ENCODE peak calls at places on chromosomes 7 and 10, in four cellular contexts. One of them, this sample, is unnamed.

GRCh38 chr10:12631216-12631615 is 281.9 kb downstream of the CAMK1D start:
- DNase-seq in upper lobe of right lung: no peak
- DNase-seq in tibial artery: no peak
- DNase-seq in H1: no peak
- DNase-seq in this sample: no peak

GRCh38 chr7:80150621-80151273 is 16.1 kb downstream of the GNAI1 start:
- DNase-seq in upper lobe of right lung: no peak
- DNase-seq in tibial artery: no peak
- DNase-seq in H1: no peak
- DNase-seq in this sample: no peak

GRCh38 chr10:70302292-70302691 is 18.5 kb upstream of the NPFFR1 start:
- DNase-seq in upper lobe of right lung: no peak
- DNase-seq in tibial artery: no peak
- DNase-seq in H1: no peak
- DNase-seq in this sample: no peak

GRCh38 chr7:38375453-38375852 is 102.0 kb upstream of the TARP start:
- DNase-seq in upper lobe of right lung: no peak
- DNase-seq in tibial artery: no peak
- DNase-seq in H1: no peak
- DNase-seq in this sample: no peak

GRCh38 chr7:17948503-17949238 is 8.4 kb upstream of the SNX13 start:
- DNase-seq in upper lobe of right lung: no peak
- DNase-seq in tibial artery: no peak
- DNase-seq in H1: no peak
- DNase-seq in this sample: no peak

GRCh38 chr10:99459217-99459616 is 28.8 kb upstream of the GOT1 start:
- DNase-seq in upper lobe of right lung: no peak
- DNase-seq in tibial artery: no peak
- DNase-seq in H1: no peak
- DNase-seq in this sample: no peak

GRCh38 chr10:96608815-96609214 is 22.0 kb upstream of the TM9SF3 start:
- DNase-seq in upper lobe of right lung: no peak
- DNase-seq in tibial artery: no peak
- DNase-seq in H1: no peak
- DNase-seq in this sample: no peak

GRCh38 chr10:51743146-51743545 is 43.8 kb upstream of the CSTF2T start:
- DNase-seq in upper lobe of right lung: no peak
- DNase-seq in tibial artery: no peak
- DNase-seq in H1: no peak
- DNase-seq in this sample: no peak

GRCh38 chr7:140049339-140050024 is 13.3 kb downstream of the PARP12 start:
- DNase-seq in upper lobe of right lung: no peak
- DNase-seq in tibial artery: no peak
- DNase-seq in H1: peak; percentile 33
- DNase-seq in this sample: no peak

GRCh38 chr10:46092523-46093195 is 46.6 kb upstream of the MSMB start:
- DNase-seq in upper lobe of right lung: no peak
- DNase-seq in tibial artery: no peak
- DNase-seq in H1: no peak
- DNase-seq in this sample: no peak

GRCh38 chr7:116571037-116571436 is 46.2 kb downstream of the CAV1 start:
- DNase-seq in upper lobe of right lung: no peak
- DNase-seq in tibial artery: no peak
- DNase-seq in H1: no peak
- DNase-seq in this sample: no peak
- TF ChIP-seq CTCF in upper lobe of right lung: no peak
- TF ChIP-seq CTCF in tibial artery: no peak
- TF ChIP-seq CTCF in H1: no peak
- TF ChIP-seq CTCF in this sample: no peak

GRCh38 chr10:116888380-116889055 is 39.2 kb downstream of the ENO4 start:
- DNase-seq in upper lobe of right lung: no peak
- DNase-seq in tibial artery: peak; percentile 82
- DNase-seq in H1: no peak
- DNase-seq in this sample: no peak

GRCh38 chr10:116891208-116891607 is 41.9 kb downstream of the ENO4 start:
- DNase-seq in upper lobe of right lung: no peak
- DNase-seq in tibial artery: no peak
- DNase-seq in H1: no peak
- DNase-seq in this sample: no peak

GRCh38 chr10:116892873-116893685 is 43.8 kb downstream of the ENO4 start:
- DNase-seq in upper lobe of right lung: no peak
- DNase-seq in tibial artery: no peak
- DNase-seq in H1: no peak
- DNase-seq in this sample: no peak

GRCh38 chr10:116889066-116889465 is 39.8 kb downstream of the ENO4 start:
- DNase-seq in upper lobe of right lung: no peak
- DNase-seq in tibial artery: no peak
- DNase-seq in H1: no peak
- DNase-seq in this sample: no peak

DNA sequence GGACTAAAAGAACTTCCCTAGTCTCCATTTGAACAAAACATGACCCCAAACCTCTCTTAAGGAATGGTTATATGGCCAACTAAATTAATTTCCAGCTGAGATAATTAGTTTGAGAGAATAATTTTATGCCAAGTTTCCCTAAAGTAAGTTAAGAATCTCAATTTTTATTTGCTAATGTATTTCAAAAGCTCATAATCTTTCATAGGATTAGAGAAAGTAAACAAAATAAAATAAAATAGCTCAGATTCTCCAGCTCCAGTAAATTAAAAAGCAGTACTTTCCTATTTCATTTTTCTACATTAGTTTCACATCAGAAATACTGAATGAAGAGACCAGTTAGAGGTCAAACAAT is 44.4 kb downstream of the ENO4 start:
- DNase-seq in upper lobe of right lung: no peak
- DNase-seq in tibial artery: no peak
- DNase-seq in H1: no peak
- DNase-seq in this sample: no peak
- H3K4me1 ChIP-seq in upper lobe of right lung: no peaks in the 10 kb centered on the region
- H3K4me1 ChIP-seq in tibial artery: peaks cover 11% of the 10 kb centered on the region
- H3K4me1 ChIP-seq in H1: peaks cover 2% of the 10 kb centered on the region
- H3K4me1 ChIP-seq in this sample: peaks cover 9% of the 10 kb centered on the region

GRCh38 chr10:129042747-129043146 is 424.3 kb upstream of the MGMT start:
- DNase-seq in upper lobe of right lung: no peak
- DNase-seq in tibial artery: no peak
- DNase-seq in H1: no peak
- DNase-seq in this sample: no peak
- H3K4me3 ChIP-seq in upper lobe of right lung: no peak overlapping the region
- H3K4me3 ChIP-seq in tibial artery: no peak overlapping the region
- H3K4me3 ChIP-seq in H1: no peak overlapping the region
- H3K4me3 ChIP-seq in this sample: no peak overlapping the region

GRCh38 chr10:125449571-125449970 is 233.4 kb downstream of the TEX36 start:
- DNase-seq in upper lobe of right lung: no peak
- DNase-seq in tibial artery: no peak
- DNase-seq in H1: no peak
- DNase-seq in this sample: no peak

GRCh38 chr10:125455855-125456254 is 227.1 kb downstream of the TEX36 start:
- DNase-seq in upper lobe of right lung: no peak
- DNase-seq in tibial artery: no peak
- DNase-seq in H1: no peak
- DNase-seq in this sample: no peak

GRCh38 chr10:125450218-125450617 is 232.7 kb downstream of the TEX36 start:
- DNase-seq in upper lobe of right lung: no peak
- DNase-seq in tibial artery: no peak
- DNase-seq in H1: no peak
- DNase-seq in this sample: no peak

GRCh38 chr10:125448596-125448995 is 234.4 kb downstream of the TEX36 start:
- DNase-seq in upper lobe of right lung: no peak
- DNase-seq in tibial artery: no peak
- DNase-seq in H1: peak; percentile 87
- DNase-seq in this sample: no peak

GRCh38 chr10:125451319-125451718 is 231.6 kb downstream of the TEX36 start:
- DNase-seq in upper lobe of right lung: no peak
- DNase-seq in tibial artery: no peak
- DNase-seq in H1: no peak
- DNase-seq in this sample: no peak
- TF ChIP-seq CTCF in upper lobe of right lung: no peak
- TF ChIP-seq CTCF in tibial artery: no peak
- TF ChIP-seq CTCF in H1: no peak
- TF ChIP-seq CTCF in this sample: no peak

GRCh38 chr7:5671053-5671452 is 110.4 kb downstream of the RNF216 start:
- DNase-seq in upper lobe of right lung: no peak
- DNase-seq in tibial artery: no peak
- DNase-seq in H1: no peak
- DNase-seq in this sample: no peak
- H3K4me1 ChIP-seq in upper lobe of right lung: peaks cover 33% of the 10 kb centered on the region
- H3K4me1 ChIP-seq in tibial artery: no peaks in the 10 kb centered on the region
- H3K4me1 ChIP-seq in H1: peaks cover 6% of the 10 kb centered on the region
- H3K4me1 ChIP-seq in this sample: peaks cover 59% of the 10 kb centered on the region

GRCh38 chr7:23472556-23472955 is 2.3 kb upstream of the IGF2BP3 start:
- DNase-seq in upper lobe of right lung: no peak
- DNase-seq in tibial artery: no peak
- DNase-seq in H1: no peak
- DNase-seq in this sample: no peak

GRCh38 chr7:23474098-23474828 is 4.0 kb upstream of the IGF2BP3 start:
- DNase-seq in upper lobe of right lung: peak; percentile 86
- DNase-seq in tibial artery: peak; percentile 68
- DNase-seq in H1: peak; percentile 95
- DNase-seq in this sample: peak; percentile 94

GRCh38 chr7:23472046-23472445 is 1.8 kb upstream of the IGF2BP3 start:
- DNase-seq in upper lobe of right lung: no peak
- DNase-seq in tibial artery: no peak
- DNase-seq in H1: no peak
- DNase-seq in this sample: no peak

GRCh38 chr7:23473848-23474097 is 3.5 kb upstream of the IGF2BP3 start:
- DNase-seq in upper lobe of right lung: no peak
- DNase-seq in tibial artery: no peak
- DNase-seq in H1: no peak
- DNase-seq in this sample: peak; percentile 32

DNA sequence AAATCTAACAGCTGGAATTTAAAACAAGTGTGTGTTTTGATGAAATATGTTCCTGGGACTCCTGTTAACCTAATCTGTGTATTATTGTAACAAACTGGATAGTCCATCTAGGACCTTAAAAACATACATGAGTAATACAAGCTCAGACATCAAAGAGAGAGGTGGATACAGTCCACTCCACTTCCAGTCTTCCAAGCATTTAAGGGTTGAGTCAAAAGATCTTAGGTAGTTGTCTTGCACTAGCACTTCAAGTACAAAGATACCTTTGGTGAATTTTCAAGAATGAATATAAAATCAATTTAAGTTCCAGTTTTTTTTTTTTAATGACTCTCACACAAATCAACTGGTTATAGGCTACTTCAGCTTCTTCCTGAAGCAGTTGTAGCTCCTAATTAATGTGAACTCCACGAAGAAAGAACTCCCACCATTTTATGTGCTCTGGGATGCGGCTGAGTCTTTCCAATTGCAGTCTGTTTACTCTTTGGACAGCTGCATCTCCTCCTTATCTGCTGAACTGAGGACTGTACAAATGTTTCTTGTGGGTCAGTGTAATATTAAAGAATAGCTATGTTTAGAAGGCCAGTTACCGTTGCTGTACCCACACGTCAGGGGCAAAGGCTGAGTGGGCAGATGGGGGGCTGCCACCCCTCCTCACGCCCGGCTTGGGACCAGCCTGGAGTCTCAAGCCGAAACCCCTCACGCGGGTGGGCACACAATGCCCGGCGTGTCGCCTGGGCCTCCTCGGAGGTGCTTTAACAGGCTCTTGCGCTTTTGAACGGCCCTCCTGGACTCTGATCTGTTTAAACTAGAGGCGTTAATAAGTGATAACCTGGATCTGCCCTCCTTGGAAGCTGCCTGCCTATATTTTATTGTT is 2.9 kb upstream of the IGF2BP3 start:
- DNase-seq in upper lobe of right lung: no peak
- DNase-seq in tibial artery: no peak
- DNase-seq in H1: peak; percentile 52
- DNase-seq in this sample: no peak
- H3K4me3 ChIP-seq in upper lobe of right lung: no peak overlapping the region
- H3K4me3 ChIP-seq in tibial artery: no peak overlapping the region
- H3K4me3 ChIP-seq in H1: peak overlapping the region; percentile 95
- H3K4me3 ChIP-seq in this sample: no peak overlapping the region

GRCh38 chr7:96224682-96225081 is 97.2 kb downstream of the SLC25A13 start:
- DNase-seq in upper lobe of right lung: no peak
- DNase-seq in tibial artery: no peak
- DNase-seq in H1: no peak
- DNase-seq in this sample: no peak
- TF ChIP-seq CTCF in upper lobe of right lung: peak; percentile 15
- TF ChIP-seq CTCF in tibial artery: no peak
- TF ChIP-seq CTCF in H1: peak; percentile 48
- TF ChIP-seq CTCF in this sample: no peak

GRCh38 chr7:43639858-43640491 is 57.1 kb downstream of the STK17A start:
- DNase-seq in upper lobe of right lung: no peak
- DNase-seq in tibial artery: no peak
- DNase-seq in H1: no peak
- DNase-seq in this sample: no peak

GRCh38 chr7:43634384-43634783 is 51.5 kb downstream of the STK17A start:
- DNase-seq in upper lobe of right lung: no peak
- DNase-seq in tibial artery: no peak
- DNase-seq in H1: no peak
- DNase-seq in this sample: no peak

GRCh38 chr7:43640679-43641078 is 57.8 kb downstream of the STK17A start:
- DNase-seq in upper lobe of right lung: no peak
- DNase-seq in tibial artery: no peak
- DNase-seq in H1: no peak
- DNase-seq in this sample: no peak

GRCh38 chr7:43636093-43636492 is 53.2 kb downstream of the STK17A start:
- DNase-seq in upper lobe of right lung: no peak
- DNase-seq in tibial artery: no peak
- DNase-seq in H1: no peak
- DNase-seq in this sample: peak; percentile 67

GRCh38 chr7:43637114-43637806 is 54.4 kb downstream of the STK17A start:
- DNase-seq in upper lobe of right lung: no peak
- DNase-seq in tibial artery: no peak
- DNase-seq in H1: no peak
- DNase-seq in this sample: no peak
- H3K4me1 ChIP-seq in upper lobe of right lung: peaks cover 27% of the 10 kb centered on the region
- H3K4me1 ChIP-seq in tibial artery: peaks cover 13% of the 10 kb centered on the region
- H3K4me1 ChIP-seq in H1: no peaks in the 10 kb centered on the region
- H3K4me1 ChIP-seq in this sample: peaks cover 36% of the 10 kb centered on the region

GRCh38 chr7:91089382-91089963 is 174.8 kb upstream of the FZD1 start:
- DNase-seq in upper lobe of right lung: no peak
- DNase-seq in tibial artery: no peak
- DNase-seq in H1: no peak
- DNase-seq in this sample: no peak
- H3K4me3 ChIP-seq in upper lobe of right lung: peak overlapping the region; percentile 25
- H3K4me3 ChIP-seq in tibial artery: peak overlapping the region; percentile 36
- H3K4me3 ChIP-seq in H1: no peak overlapping the region
- H3K4me3 ChIP-seq in this sample: no peak overlapping the region

DNA sequence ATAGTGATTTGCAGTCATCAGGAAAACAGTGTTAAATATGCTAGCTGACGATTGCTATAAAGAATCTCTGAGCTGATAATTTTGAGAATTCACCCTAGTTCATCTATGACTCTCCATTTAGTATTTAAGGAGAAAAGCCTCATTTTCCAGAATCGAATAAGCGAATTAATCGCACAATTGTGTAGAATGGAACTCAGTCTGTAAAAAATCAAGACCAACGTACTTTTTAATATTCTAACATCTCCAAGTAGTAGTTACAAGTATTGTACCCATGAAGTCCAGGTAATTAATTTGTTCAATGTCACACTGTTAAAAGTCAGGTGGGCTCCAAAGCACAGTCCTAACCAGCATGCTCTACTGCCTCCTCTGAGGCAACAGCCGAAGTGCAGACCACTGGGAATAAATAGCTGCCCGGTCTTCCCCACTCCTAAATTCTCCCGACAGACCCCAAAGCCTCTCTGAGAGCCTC is 380 bp upstream of the AGBL3 start:
- DNase-seq in upper lobe of right lung: no peak
- DNase-seq in tibial artery: no peak
- DNase-seq in H1: no peak
- DNase-seq in this sample: no peak
- TF ChIP-seq CTCF in upper lobe of right lung: no peak
- TF ChIP-seq CTCF in tibial artery: no peak
- TF ChIP-seq CTCF in H1: peak; percentile 15
- TF ChIP-seq CTCF in this sample: no peak

This sample was measured in left lung.